ENCODE peak calls at places on chromosomes 16 and 17, in five cellular contexts. Q is PC-3; C is stimulated activated CD8-positive, alpha-beta memory T cell treated with anti-CD3 and anti-CD28 coated beads, Interleukin-7, amount 100 ng/mL, for 48 hours; D is cardiac muscle cell; N is stimulated activated CD4-positive, alpha-beta T cell treated with anti-CD3 and anti-CD28 coated beads, Interleukin-1b, Interleukin-23, amount 100 ng/mL, for 4 hours. B is an unnamed sample.

GRCh38 chr17:80455328-80455710 is 21.1 kb downstream of the NPTX1 start:
- DNase-seq in Q (peak), C (peak), D (peak), N (peak), B (no peak)

GRCh38 chr16:83797013-83797412 is 10.8 kb upstream of the HSBP1 start:
- DNase-seq in Q (no peak), C (no peak), D (no peak), N (no peak), B (no peak)

GRCh38 chr16:7713244-7713643 is 380.6 kb downstream of the RBFOX1 start:
- DNase-seq in Q (no peak), C (no peak), D (no peak), N (no peak), B (no peak)

GRCh38 chr17:11880714-11881113 is 116.6 kb downstream of the ZNF18 start:
- DNase-seq in Q (peak), C (no peak), D (peak), N (no peak), B (peak)

GRCh38 chr17:50638851-50639767 is 4.4 kb downstream of the ABCC3 start:
- DNase-seq in Q (peak), C (no peak), D (no peak), N (no peak), B (peak)

GRCh38 chr16:5071681-5072333 is at the start of gene ALG1:
- DNase-seq in Q (peak), C (peak), D (peak), N (peak), B (peak)

GRCh38 chr16:10979717-10980601 is 35.6 kb downstream of the CLEC16A start:
- DNase-seq in Q (no peak), C (no peak), D (no peak), N (no peak), B (peak)

GRCh38 chr17:27871407-27871806 is 21.8 kb downstream of the LYRM9 start:
- DNase-seq in Q (no peak), C (no peak), D (no peak), N (no peak), B (no peak)

GRCh38 chr16:67077871-67078270 is 31.9 kb upstream of the PHAF1 start:
- DNase-seq in Q (no peak), C (no peak), D (no peak), N (no peak), B (no peak)

GRCh38 chr16:57639172-57639571 is 10.7 kb downstream of the ADGRG1 start:
- DNase-seq in Q (no peak), C (no peak), D (peak), N (no peak), B (no peak)

GRCh38 chr17:50196826-50197225 is 4.6 kb downstream of the COL1A1 start:
- DNase-seq in Q (no peak), C (no peak), D (no peak), N (no peak), B (peak)

B was measured in mammary epithelial cell.